ENCODE peak calls at places on chromosomes 13 and 19, in ten cellular contexts. M is HepG2, X is breast epithelium, U is WERI-Rb-1, S is upper lobe of right lung, Y is left lung, F is BJ, D is dorsolateral prefrontal cortex, L is OCI-LY7, V is cardiac fibroblast. K is an unnamed sample.

GRCh38 chr19:43957891-43958290 is 6.9 kb downstream of the ZNF221 start:
- DNase-seq in M (peak), X (no peak), U (no peak), S (no peak), Y (no peak), F (peak), D (no peak), L (no peak), V (peak), K (no peak)

GRCh38 chr19:35030257-35031071 is at the start of gene SCN1B:
- DNase-seq in M (peak), X (no peak), U (peak), S (peak), Y (no peak), F (no peak), D (peak), L (no peak), V (peak), K (peak)

GRCh38 chr13:83515267-83515666 is 367.0 kb downstream of the SLITRK1 start:
- DNase-seq in M (no peak), X (no peak), U (no peak), S (no peak), Y (no peak), F (peak), D (no peak), L (no peak), V (peak), K (no peak)

GRCh38 chr13:110637275-110637674 is 21.9 kb downstream of the NAXD start:
- DNase-seq in M (no peak), X (no peak), U (no peak), S (no peak), Y (no peak), F (no peak), D (no peak), L (no peak), V (no peak), K (no peak)

GRCh38 chr19:45057444-45057843 is 18.6 kb downstream of the CLASRP start:
- DNase-seq in M (no peak), X (no peak), U (no peak), S (no peak), Y (no peak), F (no peak), D (no peak), L (no peak), V (no peak), K (no peak)

GRCh38 chr13:98476106-98476505 is 100.8 kb downstream of the STK24 start:
- DNase-seq in M (no peak), X (no peak), U (no peak), S (no peak), Y (no peak), F (no peak), D (no peak), L (no peak), V (no peak), K (no peak)

GRCh38 chr19:33462112-33462726 is 59.4 kb downstream of the PEPD start:
- DNase-seq in M (no peak), X (no peak), U (no peak), S (peak), Y (no peak), F (no peak), D (no peak), L (no peak), V (no peak), K (no peak)

GRCh38 chr19:53091855-53092254 is 11.4 kb downstream of the ZNF160 start:
- DNase-seq in M (no peak), X (no peak), U (no peak), S (no peak), Y (no peak), F (no peak), D (no peak), L (no peak), V (no peak), K (no peak)

GRCh38 chr19:46040952-46041500 is at the start of gene IGFL4:
- DNase-seq in M (no peak), X (no peak), U (no peak), S (no peak), Y (no peak), F (no peak), D (no peak), L (no peak), V (no peak), K (no peak)

DNA sequence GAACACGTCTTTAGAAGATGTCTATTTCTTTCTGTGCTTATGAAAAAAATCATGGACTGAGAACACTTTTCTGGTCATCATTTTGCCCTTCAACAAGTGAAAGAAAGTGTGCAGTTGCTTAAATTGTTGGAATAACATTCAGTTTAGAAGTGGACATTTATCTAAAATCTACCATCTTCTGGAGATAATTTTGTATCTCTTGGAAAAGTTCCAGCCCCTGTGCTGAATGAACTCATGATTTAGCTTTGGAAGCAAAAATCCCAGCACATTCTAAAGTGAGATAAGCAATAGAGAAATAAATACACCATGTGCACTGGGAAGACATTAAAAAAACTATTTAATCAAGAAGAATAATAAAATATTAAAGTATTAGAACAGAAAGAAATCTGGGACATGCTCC is 1420.8 kb upstream of the SLC10A2 start:
- DNase-seq in M (no peak), X (no peak), U (no peak), S (no peak), Y (no peak), F (no peak), D (no peak), L (no peak), V (peak), K (no peak)
- TF ChIP-seq CTCF in M (no peak), X (no peak), U (no peak), S (no peak), Y (no peak), F (no peak), D (no peak), L (no peak), V (no peak), K (no peak)

GRCh38 chr19:38634757-38635482 is 12.5 kb upstream of the ACTN4 start:
- DNase-seq in M (no peak), X (no peak), U (peak), S (peak), Y (peak), F (no peak), D (peak), L (peak), V (peak), K (peak)
- TF ChIP-seq CTCF in M (peak), X (peak), U (peak), S (peak), Y (peak), F (peak), D (peak), L (peak), V (peak), K (peak)

GRCh38 chr19:48737360-48737998 is 2.9 kb downstream of the RASIP1 start:
- DNase-seq in M (no peak), X (no peak), U (no peak), S (no peak), Y (no peak), F (no peak), D (no peak), L (no peak), V (no peak), K (no peak)

GRCh38 chr19:48739835-48740704 is at the start of gene RASIP1:
- DNase-seq in M (no peak), X (no peak), U (no peak), S (no peak), Y (no peak), F (no peak), D (peak), L (no peak), V (no peak), K (no peak)

GRCh38 chr19:48740705-48741030 is 258 bp upstream of the RASIP1 start:
- DNase-seq in M (no peak), X (no peak), U (no peak), S (no peak), Y (no peak), F (no peak), D (no peak), L (no peak), V (no peak), K (no peak)

GRCh38 chr19:48739400-48739825 is 997 bp downstream of the RASIP1 start:
- DNase-seq in M (no peak), X (no peak), U (no peak), S (no peak), Y (no peak), F (no peak), D (no peak), L (no peak), V (no peak), K (no peak)

DNA sequence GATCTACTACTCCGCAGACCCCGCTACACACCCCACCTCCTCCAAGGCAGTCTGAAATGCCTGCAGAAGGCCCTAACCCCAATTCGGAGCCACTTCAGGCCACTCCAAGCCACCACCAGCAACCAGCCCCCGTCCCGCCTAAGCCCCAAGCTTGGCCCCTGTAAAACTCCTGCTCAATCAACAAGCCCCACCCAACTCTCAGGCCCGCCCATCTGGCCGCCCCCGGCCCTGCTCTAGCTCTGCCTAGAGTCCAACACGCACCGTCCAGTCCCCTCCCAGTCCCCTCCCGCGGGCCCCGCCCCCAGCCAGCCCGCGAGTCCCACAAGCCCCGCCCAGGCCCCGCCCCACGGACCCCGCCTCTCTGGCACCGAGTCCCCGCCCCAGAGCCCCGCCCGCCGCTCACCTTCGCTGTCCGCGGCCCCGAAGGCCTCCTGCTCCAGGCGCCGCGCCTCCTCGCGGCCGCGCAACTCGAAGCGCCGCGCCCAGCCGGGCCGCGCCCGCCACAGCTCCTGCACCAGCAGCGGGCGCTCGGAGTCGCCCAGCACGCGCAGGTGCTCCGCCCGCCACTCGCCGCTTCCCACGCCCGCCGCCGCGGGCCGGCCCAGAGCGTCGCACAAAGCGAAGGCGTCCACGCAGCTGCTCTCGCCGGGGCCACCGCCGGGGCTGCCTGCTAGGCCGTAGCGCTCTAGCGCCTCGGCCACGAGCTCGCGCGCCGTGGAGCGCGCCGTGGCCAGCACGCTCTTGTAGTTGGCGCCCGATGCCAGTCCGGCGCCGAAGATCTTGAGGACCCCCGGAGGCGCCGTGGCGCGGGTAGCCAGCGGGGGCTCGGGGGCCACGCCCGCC is 1.6 kb downstream of the RASIP1 start:
- DNase-seq in M (peak), X (peak), U (peak), S (peak), Y (peak), F (peak), D (peak), L (peak), V (peak), K (peak)
- TF ChIP-seq CTCF in M (peak), X (no peak), U (peak), S (peak), Y (peak), F (no peak), D (no peak), L (peak), V (no peak), K (no peak)

DNA sequence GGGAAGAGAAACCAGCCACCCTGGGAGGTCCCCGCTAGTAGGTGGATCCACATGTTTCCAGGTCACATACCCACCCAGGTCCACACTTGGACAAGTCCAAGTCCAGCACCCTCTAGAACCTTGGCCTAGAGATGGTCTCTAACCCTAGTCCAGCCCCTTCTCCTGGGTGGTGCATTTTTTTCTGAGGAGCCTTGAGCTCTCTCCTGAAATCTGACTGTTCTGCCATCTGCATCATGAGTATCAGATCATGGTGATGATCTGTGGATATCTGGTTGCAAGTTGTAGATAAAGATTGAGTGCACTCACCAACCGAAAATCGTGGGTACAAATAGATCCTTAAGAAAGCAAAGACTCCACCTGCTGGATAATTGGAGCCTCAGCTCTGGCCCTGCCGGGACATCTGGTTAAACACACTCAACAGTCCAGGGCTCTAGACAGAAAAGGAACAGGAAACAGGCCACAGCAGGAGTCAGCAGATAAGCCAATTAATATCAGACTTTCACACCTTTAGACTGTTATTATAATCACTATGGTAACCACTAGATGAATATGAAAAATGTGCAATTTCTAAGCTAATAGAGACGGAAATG is 41.1 kb downstream of the GPR12 start:
- DNase-seq in M (no peak), X (no peak), U (peak), S (no peak), Y (no peak), F (no peak), D (no peak), L (peak), V (no peak), K (no peak)
- TF ChIP-seq CTCF in M (no peak), X (no peak), U (peak), S (no peak), Y (no peak), F (peak), D (no peak), L (peak), V (peak), K (no peak)

K was measured in mesothelial cell of epicardium.